ENCODE peak calls at places on chromosomes 5 and 9, in six cellular contexts. One of them, this sample, is unnamed.

GRCh38 chr9:126397056-126397455 is 70.4 kb downstream of the MVB12B start:
- DNase-seq in T1000: no peak
- DNase-seq in frontal cortex: no peak
- DNase-seq in T-cell: peak
- DNase-seq in KBM-7: no peak
- DNase-seq in NCI-H2029: no peak
- DNase-seq in this sample: no peak

GRCh38 chr5:106966686-106967315 is 703.9 kb downstream of the EFNA5 start:
- DNase-seq in KBM-7: no peak
- DNase-seq in NCI-H2029: no peak
- DNase-seq in T1000: no peak
- DNase-seq in frontal cortex: no peak
- DNase-seq in T-cell: no peak
- DNase-seq in this sample: no peak

GRCh38 chr5:138986186-138986775 is 111.1 kb upstream of the LRRTM2 start:
- DNase-seq in NCI-H2029: no peak
- DNase-seq in T1000: no peak
- DNase-seq in KBM-7: no peak
- DNase-seq in frontal cortex: no peak
- DNase-seq in T-cell: no peak
- DNase-seq in this sample: no peak

GRCh38 chr9:107105784-107106183 is 177.3 kb upstream of the RAD23B start:
- DNase-seq in KBM-7: no peak
- DNase-seq in NCI-H2029: peak
- DNase-seq in T1000: no peak
- DNase-seq in T-cell: no peak
- DNase-seq in frontal cortex: no peak
- DNase-seq in this sample: no peak

GRCh38 chr5:94968507-94969095 is 316.3 kb downstream of the MCTP1 start:
- DNase-seq in T-cell: no peak
- DNase-seq in NCI-H2029: peak
- DNase-seq in KBM-7: peak
- DNase-seq in frontal cortex: peak
- DNase-seq in T1000: peak
- DNase-seq in this sample: peak

GRCh38 chr9:77424993-77425392 is 223.1 kb downstream of the GNA14 start:
- DNase-seq in KBM-7: no peak
- DNase-seq in T1000: no peak
- DNase-seq in NCI-H2029: no peak
- DNase-seq in T-cell: no peak
- DNase-seq in frontal cortex: no peak
- DNase-seq in this sample: no peak

GRCh38 chr5:109038209-109038840 is 290.6 kb downstream of the FER start:
- DNase-seq in T1000: no peak
- DNase-seq in NCI-H2029: no peak
- DNase-seq in frontal cortex: no peak
- DNase-seq in KBM-7: no peak
- DNase-seq in T-cell: no peak
- DNase-seq in this sample: no peak

GRCh38 chr9:127825319-127826051 is 22.8 kb downstream of the FPGS start:
- DNase-seq in T-cell: no peak
- DNase-seq in KBM-7: no peak
- DNase-seq in frontal cortex: peak
- DNase-seq in T1000: no peak
- DNase-seq in NCI-H2029: no peak
- DNase-seq in this sample: no peak

GRCh38 chr5:1182633-1183423 is 18.6 kb upstream of the SLC6A19 start:
- DNase-seq in T1000: no peak
- DNase-seq in frontal cortex: peak
- DNase-seq in NCI-H2029: no peak
- DNase-seq in KBM-7: no peak
- DNase-seq in T-cell: no peak
- DNase-seq in this sample: no peak

GRCh38 chr9:29319727-29320513 is 1746.6 kb upstream of the C9orf72 start:
- DNase-seq in NCI-H2029: no peak
- DNase-seq in frontal cortex: no peak
- DNase-seq in T-cell: no peak
- DNase-seq in T1000: no peak
- DNase-seq in KBM-7: peak
- DNase-seq in this sample: no peak

GRCh38 chr5:168142402-168142801 is 149.0 kb upstream of the WWC1 start:
- DNase-seq in NCI-H2029: no peak
- DNase-seq in frontal cortex: no peak
- DNase-seq in T-cell: no peak
- DNase-seq in T1000: no peak
- DNase-seq in KBM-7: no peak
- DNase-seq in this sample: no peak

GRCh38 chr5:122295138-122295537 is 16.9 kb upstream of the SNCAIP start:
- DNase-seq in T-cell: no peak
- DNase-seq in KBM-7: peak
- DNase-seq in frontal cortex: no peak
- DNase-seq in T1000: no peak
- DNase-seq in NCI-H2029: peak
- DNase-seq in this sample: no peak

This sample was measured in DMS153.